ENCODE peak calls at places on chromosomes 5 and 9, in ten cellular contexts. F is activated CD4-positive, CD25-positive, alpha-beta regulatory T cell; R is DMS79; G is NCI-H2171; X is HTR-8/SVneo; A is astrocyte of the spinal cord; V is frontal cortex; E is NCI-H1092; H is sciatic nerve; N is ELR. W is an unnamed sample.

GRCh38 chr9:38689678-38690077 is 30.3 kb downstream of the FAM240B start:
- DNase-seq in H (no peak), E (peak; percentile 79), F (no peak), N (no peak), V (no peak), X (no peak), G (peak; percentile 92), R (peak; percentile 49), A (peak; percentile 62), W (peak; percentile 26)

GRCh38 chr5:10703676-10704075 is 57.4 kb downstream of the DAP start:
- DNase-seq in R (no peak), E (peak; percentile 15), H (no peak), F (no peak), N (no peak), X (no peak), G (no peak), V (no peak), A (no peak), W (no peak)

GRCh38 chr9:37529111-37529510 is 43.4 kb downstream of the POLR1E start:
- DNase-seq in X (no peak), F (peak; percentile 28), G (no peak), R (no peak), V (no peak), H (no peak), N (no peak), A (peak; percentile 7), E (no peak), W (no peak)

GRCh38 chr9:136709454-136710109 is 2.8 kb upstream of the DIPK1B start:
- DNase-seq in X (no peak), R (no peak), A (no peak), V (no peak), F (no peak), H (no peak), N (no peak), G (no peak), E (no peak), W (no peak)

GRCh38 chr9:133813749-133814585 is 75.8 kb upstream of the SARDH start:
- DNase-seq in E (no peak), F (no peak), N (no peak), X (no peak), R (peak; percentile 71), V (no peak), H (no peak), G (peak; percentile 70), A (no peak), W (no peak)

GRCh38 chr9:79447760-79448159 is 124.0 kb upstream of the TLE4 start:
- DNase-seq in R (peak; percentile 31), V (no peak), A (no peak), E (no peak), F (no peak), N (no peak), X (no peak), H (no peak), G (no peak), W (no peak)

GRCh38 chr5:54944364-54944763 is 41.0 kb downstream of the ESM1 start:
- DNase-seq in A (peak; percentile 53), V (peak; percentile 5), R (no peak), G (no peak), N (peak; percentile 60), X (peak; percentile 21), H (no peak), E (no peak), F (no peak), W (peak; percentile 48)

GRCh38 chr5:53151713-53152458 is 42.3 kb upstream of the MOCS2 start:
- DNase-seq in F (no peak), X (no peak), H (no peak), A (peak; percentile 91), V (no peak), E (no peak), G (no peak), R (no peak), N (peak; percentile 76), W (peak; percentile 76)

GRCh38 chr5:40236001-40236400 is 443.7 kb upstream of the PTGER4 start:
- DNase-seq in N (peak; percentile 28), F (no peak), X (no peak), V (no peak), R (no peak), E (no peak), G (no peak), H (no peak), A (no peak), W (no peak)

GRCh38 chr5:42543774-42544173 is 120.5 kb downstream of the GHR start:
- DNase-seq in N (no peak), R (no peak), A (no peak), H (no peak), F (no peak), E (no peak), G (no peak), X (no peak), V (no peak), W (no peak)

GRCh38 chr9:136865768-136866103 is 372 bp downstream of the EDF1 start:
- DNase-seq in F (no peak), V (no peak), E (no peak), X (no peak), G (no peak), H (peak; percentile 68), R (no peak), N (no peak), A (no peak), W (no peak)

GRCh38 chr9:19201899-19202891 is 28.3 kb upstream of the DENND4C start:
- DNase-seq in G (no peak), N (no peak), A (no peak), H (no peak), X (no peak), R (peak; percentile 79), E (no peak), V (no peak), F (no peak), W (peak; percentile 13)

GRCh38 chr9:126452036-126452595 is 125.5 kb downstream of the MVB12B start:
- DNase-seq in A (no peak), N (no peak), G (no peak), X (no peak), F (no peak), V (no peak), R (no peak), E (no peak), H (peak; percentile 28), W (no peak)

GRCh38 chr5:39947657-39948056 is 522.9 kb upstream of the DAB2 start:
- DNase-seq in G (no peak), R (no peak), E (no peak), H (peak; percentile 54), N (peak; percentile 17), X (no peak), F (no peak), A (peak; percentile 53), V (no peak), W (no peak)

GRCh38 chr5:61496406-61497307 is 164.6 kb downstream of the ZSWIM6 start:
- DNase-seq in E (no peak), X (no peak), H (no peak), G (no peak), N (no peak), F (no peak), R (no peak), A (no peak), V (peak; percentile 8), W (peak; percentile 7)

GRCh38 chr9:3578786-3579185 is 53.0 kb upstream of the RFX3 start:
- DNase-seq in F (no peak), V (no peak), X (no peak), N (peak; percentile 49), A (peak; percentile 72), R (no peak), E (no peak), H (no peak), G (no peak), W (peak; percentile 1)

GRCh38 chr5:67059747-67060490 is 136.7 kb downstream of the CD180 start:
- DNase-seq in A (peak; percentile 86), F (no peak), E (no peak), R (no peak), X (no peak), G (no peak), N (peak; percentile 39), H (no peak), V (no peak), W (no peak)

GRCh38 chr5:7742241-7742656 is 108.7 kb downstream of the CFAP90 start:
- DNase-seq in N (peak; percentile 30), F (no peak), R (no peak), H (no peak), V (no peak), E (no peak), X (no peak), G (no peak), A (peak; percentile 47), W (peak; percentile 85)